ENCODE peak calls at places on chromosome 15, in six cellular contexts. J is HFFc6, V is glutamatergic neuron, D is hypothalamus, E is NAMALWA, H is hepatic stellate cell. X is an unnamed sample.
A peak's percentile ranks its signal among the peaks of the same experiment; 100 is the strongest.

GRCh38 chr15:78811124-78811824 is at the start of gene ADAMTS7:
- DNase-seq in D (peak; percentile 37), J (peak; percentile 25), E (peak; percentile 63), H (peak; percentile 96), V (peak; percentile 93), X (peak; percentile 100)

GRCh38 chr15:75456710-75457109 is 5.2 kb upstream of the SIN3A start:
- DNase-seq in E (no peak), V (no peak), D (no peak), H (no peak), J (peak; percentile 29), X (peak; percentile 31)

GRCh38 chr15:31459011-31459748 is 132.5 kb downstream of the KLF13 start:
- DNase-seq in V (no peak), H (no peak), J (no peak), D (no peak), E (peak; percentile 88), X (no peak)

GRCh38 chr15:75182187-75183131 is 19.2 kb upstream of the C15orf39 start:
- DNase-seq in V (no peak), J (no peak), H (no peak), E (no peak), D (no peak), X (no peak)

GRCh38 chr15:76346666-76347506 is 10.3 kb downstream of the ISL2 start:
- DNase-seq in D (no peak), H (peak; percentile 69), V (peak; percentile 63), E (no peak), J (peak; percentile 88), X (peak; percentile 81)

GRCh38 chr15:90019611-90020010 is 18.5 kb downstream of the ZNF710 start:
- DNase-seq in E (no peak), D (no peak), V (no peak), H (no peak), J (no peak), X (no peak)

GRCh38 chr15:74240002-74240568 is 4.0 kb downstream of the CCDC33 start:
- DNase-seq in D (peak; percentile 62), H (peak; percentile 61), E (no peak), J (peak; percentile 76), V (no peak), X (peak; percentile 98)

GRCh38 chr15:78906310-78906608 is 33.6 kb downstream of the MORF4L1 start:
- DNase-seq in H (peak; percentile 72), D (no peak), V (no peak), J (peak; percentile 91), E (no peak), X (no peak)

GRCh38 chr15:57217716-57218598 is 158.3 kb upstream of the CGNL1 start:
- DNase-seq in H (no peak), E (peak; percentile 38), D (no peak), V (no peak), J (peak; percentile 14), X (no peak)

GRCh38 chr15:88090406-88091085 is 166.0 kb downstream of the NTRK3 start:
- DNase-seq in H (no peak), J (no peak), V (no peak), D (no peak), E (no peak), X (no peak)

GRCh38 chr15:40925863-40926658 is 3.1 kb upstream of the DLL4 start:
- DNase-seq in D (peak; percentile 29), H (no peak), V (peak; percentile 82), E (peak; percentile 18), J (no peak), X (peak; percentile 92)

GRCh38 chr15:67775998-67776397 is 49.3 kb upstream of the SKOR1 start:
- DNase-seq in V (no peak), J (no peak), D (no peak), H (no peak), E (no peak), X (no peak)

GRCh38 chr15:35256555-35256954 is 171.5 kb upstream of the NANOGP8 start:
- DNase-seq in E (no peak), H (no peak), D (no peak), J (no peak), V (no peak), X (no peak)

GRCh38 chr15:94655249-94655648 is 423.9 kb downstream of the MCTP2 start:
- DNase-seq in E (no peak), J (no peak), D (no peak), H (no peak), V (no peak), X (no peak)

GRCh38 chr15:56869573-56869972 is 48.9 kb upstream of the TCF12 start:
- DNase-seq in E (no peak), V (peak; percentile 54), D (no peak), H (no peak), J (no peak), X (no peak)

GRCh38 chr15:51267714-51268105 is 70.7 kb downstream of the CYP19A1 start:
- DNase-seq in E (no peak), J (no peak), V (no peak), D (no peak), H (peak; percentile 24), X (peak; percentile 66)

GRCh38 chr15:31799711-31800321 is 230.5 kb upstream of the CHRNA7 start:
- DNase-seq in D (no peak), H (no peak), J (no peak), E (no peak), V (no peak), X (no peak)

GRCh38 chr15:41695750-41696436 is 35.7 kb downstream of the MGA start:
- DNase-seq in D (no peak), V (no peak), J (peak; percentile 26), E (peak; percentile 89), H (peak; percentile 64), X (peak; percentile 69)

GRCh38 chr15:67110400-67110799 is 45.0 kb downstream of the SMAD3 start:
- DNase-seq in V (no peak), D (no peak), J (no peak), E (peak; percentile 71), H (no peak), X (no peak)

GRCh38 chr15:50134524-50135024 is 15.5 kb upstream of the ATP8B4 start:
- DNase-seq in V (no peak), J (peak; percentile 91), H (no peak), D (no peak), E (no peak), X (peak; percentile 44)

GRCh38 chr15:36757189-36757814 is 177.9 kb downstream of the CDIN1 start:
- DNase-seq in V (no peak), J (peak; percentile 12), E (no peak), H (no peak), D (no peak), X (peak; percentile 19)

GRCh38 chr15:44536298-44536961 is 517 bp upstream of the EIF3J start:
- DNase-seq in E (peak; percentile 61), V (peak; percentile 88), D (peak; percentile 89), J (peak; percentile 83), H (peak; percentile 89), X (peak; percentile 97)

GRCh38 chr15:98394546-98394945 is 253.8 kb upstream of the IGF1R start:
- DNase-seq in V (no peak), J (no peak), E (no peak), D (no peak), H (no peak), X (no peak)

GRCh38 chr15:62895905-62896316 is 146.6 kb upstream of the TPM1 start:
- DNase-seq in E (no peak), H (peak; percentile 62), D (no peak), V (no peak), J (peak; percentile 61), X (no peak)

GRCh38 chr15:34927726-34928125 is 41.8 kb downstream of the AQR start:
- DNase-seq in D (no peak), E (no peak), J (no peak), V (no peak), H (no peak), X (no peak)

GRCh38 chr15:67945951-67946700 is 106.3 kb upstream of the RNU6-1 start:
- DNase-seq in E (no peak), D (no peak), V (no peak), H (no peak), J (peak; percentile 59), X (no peak)

GRCh38 chr15:75727851-75728715 is 15.4 kb upstream of the CSPG4 start:
- DNase-seq in J (no peak), V (peak; percentile 65), E (peak; percentile 69), H (peak; percentile 67), D (peak; percentile 29), X (peak; percentile 95)